ENCODE peak calls at places on chromosomes 16 and 17, in ten cellular contexts. One of them, this sample, is unnamed.

GRCh38 chr16:27720731-27721547 is 171.0 kb downstream of the KATNIP start:
- DNase-seq in cardiac fibroblast: no peak
- DNase-seq in epithelial cell of prostate: no peak
- DNase-seq in H54: no peak
- DNase-seq in EH: no peak
- DNase-seq in posterior cingulate gyrus: peak; percentile 43
- DNase-seq in activated T-helper 1 cell treated with Interleukin-2 at 50 U/mL for 16 hours: no peak
- DNase-seq in NCI-H1092 treated with DMSO at 0.1 percent for 48 hours: no peak
- DNase-seq in AG09309: no peak
- DNase-seq in ovary: peak; percentile 50
- DNase-seq in this sample: no peak

GRCh38 chr17:4796550-4796915 is 569 bp downstream of the PSMB6 start:
- DNase-seq in cardiac fibroblast: peak; percentile 55
- DNase-seq in epithelial cell of prostate: no peak
- DNase-seq in H54: peak; percentile 53
- DNase-seq in EH: peak; percentile 52
- DNase-seq in posterior cingulate gyrus: no peak
- DNase-seq in activated T-helper 1 cell treated with Interleukin-2 at 50 U/mL for 16 hours: no peak
- DNase-seq in NCI-H1092 treated with DMSO at 0.1 percent for 48 hours: no peak
- DNase-seq in AG09309: no peak
- DNase-seq in ovary: no peak
- DNase-seq in this sample: no peak

GRCh38 chr17:7851438-7852261 is 3.2 kb upstream of the TMEM88 start:
- DNase-seq in cardiac fibroblast: peak; percentile 87
- DNase-seq in epithelial cell of prostate: no peak
- DNase-seq in H54: peak; percentile 36
- DNase-seq in EH: peak; percentile 88
- DNase-seq in posterior cingulate gyrus: peak; percentile 91
- DNase-seq in activated T-helper 1 cell treated with Interleukin-2 at 50 U/mL for 16 hours: peak; percentile 90
- DNase-seq in NCI-H1092 treated with DMSO at 0.1 percent for 48 hours: peak; percentile 85
- DNase-seq in AG09309: no peak
- DNase-seq in ovary: peak; percentile 95
- DNase-seq in this sample: no peak

GRCh38 chr17:56786989-56787482 is 46.7 kb downstream of the C17orf67 start:
- DNase-seq in cardiac fibroblast: peak; percentile 94
- DNase-seq in epithelial cell of prostate: peak; percentile 97
- DNase-seq in H54: peak; percentile 59
- DNase-seq in EH: peak; percentile 96
- DNase-seq in posterior cingulate gyrus: no peak
- DNase-seq in activated T-helper 1 cell treated with Interleukin-2 at 50 U/mL for 16 hours: peak; percentile 3
- DNase-seq in NCI-H1092 treated with DMSO at 0.1 percent for 48 hours: no peak
- DNase-seq in AG09309: peak; percentile 92
- DNase-seq in ovary: no peak
- DNase-seq in this sample: peak; percentile 82

GRCh38 chr17:18319604-18320256 is 4.6 kb downstream of the SMCR8 start:
- DNase-seq in cardiac fibroblast: peak; percentile 72
- DNase-seq in epithelial cell of prostate: peak; percentile 10
- DNase-seq in H54: no peak
- DNase-seq in EH: peak; percentile 76
- DNase-seq in posterior cingulate gyrus: peak; percentile 28
- DNase-seq in activated T-helper 1 cell treated with Interleukin-2 at 50 U/mL for 16 hours: no peak
- DNase-seq in NCI-H1092 treated with DMSO at 0.1 percent for 48 hours: peak; percentile 1
- DNase-seq in AG09309: peak; percentile 47
- DNase-seq in ovary: no peak
- DNase-seq in this sample: no peak

GRCh38 chr17:67800495-67800928 is 24.8 kb upstream of the BPTF start:
- DNase-seq in cardiac fibroblast: peak; percentile 85
- DNase-seq in epithelial cell of prostate: no peak
- DNase-seq in H54: peak; percentile 72
- DNase-seq in EH: peak; percentile 76
- DNase-seq in posterior cingulate gyrus: peak; percentile 44
- DNase-seq in activated T-helper 1 cell treated with Interleukin-2 at 50 U/mL for 16 hours: no peak
- DNase-seq in NCI-H1092 treated with DMSO at 0.1 percent for 48 hours: peak; percentile 76
- DNase-seq in AG09309: peak; percentile 44
- DNase-seq in ovary: peak; percentile 52
- DNase-seq in this sample: no peak

GRCh38 chr16:67021321-67021720 is 7.6 kb upstream of the CBFB start:
- DNase-seq in cardiac fibroblast: no peak
- DNase-seq in epithelial cell of prostate: no peak
- DNase-seq in H54: no peak
- DNase-seq in EH: no peak
- DNase-seq in posterior cingulate gyrus: no peak
- DNase-seq in activated T-helper 1 cell treated with Interleukin-2 at 50 U/mL for 16 hours: no peak
- DNase-seq in NCI-H1092 treated with DMSO at 0.1 percent for 48 hours: no peak
- DNase-seq in AG09309: no peak
- DNase-seq in ovary: no peak
- DNase-seq in this sample: no peak

GRCh38 chr16:56836410-56836834 is 28.6 kb upstream of the SLC12A3 start:
- DNase-seq in cardiac fibroblast: no peak
- DNase-seq in epithelial cell of prostate: no peak
- DNase-seq in H54: no peak
- DNase-seq in EH: peak; percentile 58
- DNase-seq in posterior cingulate gyrus: no peak
- DNase-seq in activated T-helper 1 cell treated with Interleukin-2 at 50 U/mL for 16 hours: no peak
- DNase-seq in NCI-H1092 treated with DMSO at 0.1 percent for 48 hours: no peak
- DNase-seq in AG09309: peak; percentile 31
- DNase-seq in ovary: no peak
- DNase-seq in this sample: no peak

GRCh38 chr17:7419833-7420610 is at the start of gene SPEM1:
- DNase-seq in cardiac fibroblast: no peak
- DNase-seq in epithelial cell of prostate: no peak
- DNase-seq in H54: no peak
- DNase-seq in EH: no peak
- DNase-seq in posterior cingulate gyrus: no peak
- DNase-seq in activated T-helper 1 cell treated with Interleukin-2 at 50 U/mL for 16 hours: no peak
- DNase-seq in NCI-H1092 treated with DMSO at 0.1 percent for 48 hours: no peak
- DNase-seq in AG09309: no peak
- DNase-seq in ovary: no peak
- DNase-seq in this sample: no peak

GRCh38 chr17:75250009-75250471 is 11.4 kb downstream of the GGA3 start:
- DNase-seq in cardiac fibroblast: peak; percentile 82
- DNase-seq in epithelial cell of prostate: no peak
- DNase-seq in H54: no peak
- DNase-seq in EH: peak; percentile 26
- DNase-seq in posterior cingulate gyrus: no peak
- DNase-seq in activated T-helper 1 cell treated with Interleukin-2 at 50 U/mL for 16 hours: peak; percentile 53
- DNase-seq in NCI-H1092 treated with DMSO at 0.1 percent for 48 hours: no peak
- DNase-seq in AG09309: no peak
- DNase-seq in ovary: no peak
- DNase-seq in this sample: no peak

This sample was measured in keratinocyte.